ENCODE peak calls at places on chromosome 15, in seven cellular contexts. I is psoas muscle; F is tibial artery; Z is GM12878; J is pancreas; R is naive thymus-derived CD4-positive, alpha-beta T cell; K is K562. H is an unnamed sample.

GRCh38 chr15:73851679-73852078 is 21.7 kb upstream of the TBC1D21 start:
- DNase-seq in I (no peak), F (no peak), Z (no peak), J (peak; percentile 53), R (peak; percentile 22), K (peak; percentile 70), H (peak; percentile 72)

GRCh38 chr15:74625693-74626092 is 10.1 kb downstream of the CLK3 start:
- DNase-seq in I (no peak), F (no peak), Z (no peak), J (no peak), R (no peak), K (no peak), H (no peak)

GRCh38 chr15:57213783-57214366 is 162.4 kb upstream of the CGNL1 start:
- DNase-seq in I (no peak), F (no peak), Z (no peak), J (no peak), R (peak; percentile 25), K (peak; percentile 46), H (no peak)

GRCh38 chr15:50181983-50182232 is at the start of gene SLC27A2:
- DNase-seq in I (no peak), F (no peak), Z (no peak), J (peak; percentile 71), R (peak; percentile 31), K (peak; percentile 75), H (no peak)

GRCh38 chr15:65869954-65870871 is 922 bp downstream of the RAB11A start:
- DNase-seq in I (peak; percentile 19), F (peak; percentile 33), Z (no peak), J (peak; percentile 50), R (peak; percentile 18), K (peak; percentile 74), H (peak; percentile 29)

GRCh38 chr15:62506217-62506805 is 341.2 kb upstream of the C2CD4B start:
- DNase-seq in I (no peak), F (no peak), Z (no peak), J (no peak), R (no peak), K (no peak), H (no peak)

GRCh38 chr15:100531823-100532222 is 3.1 kb upstream of the CERS3 start:
- DNase-seq in I (no peak), F (no peak), Z (no peak), J (no peak), R (no peak), K (no peak), H (no peak)

GRCh38 chr15:61141497-61142125 is 87.5 kb downstream of the RORA start:
- DNase-seq in I (no peak), F (no peak), Z (no peak), J (no peak), R (no peak), K (no peak), H (no peak)

GRCh38 chr15:100778831-100779288 is 100.8 kb upstream of the ALDH1A3 start:
- DNase-seq in I (no peak), F (peak; percentile 5), Z (no peak), J (no peak), R (no peak), K (no peak), H (no peak)

GRCh38 chr15:79380755-79381499 is 51.2 kb upstream of the MINAR1 start:
- DNase-seq in I (peak; percentile 69), F (peak; percentile 88), Z (peak; percentile 15), J (peak; percentile 76), R (peak; percentile 62), K (peak; percentile 79), H (peak; percentile 74)

GRCh38 chr15:68387288-68388143 is 44.4 kb downstream of the ITGA11 start:
- DNase-seq in I (no peak), F (no peak), Z (no peak), J (no peak), R (no peak), K (no peak), H (no peak)

GRCh38 chr15:49308686-49309085 is 114.4 kb upstream of the FGF7 start:
- DNase-seq in I (no peak), F (no peak), Z (no peak), J (no peak), R (no peak), K (no peak), H (no peak)

GRCh38 chr15:78299302-78300102 is at the start of gene SKIC8:
- DNase-seq in I (peak; percentile 92), F (peak; percentile 88), Z (peak; percentile 71), J (peak; percentile 95), R (peak; percentile 91), K (peak; percentile 97), H (peak; percentile 94)

GRCh38 chr15:65896231-65896630 is 26.9 kb downstream of the RAB11A start:
- DNase-seq in I (no peak), F (no peak), Z (no peak), J (no peak), R (no peak), K (no peak), H (no peak)

GRCh38 chr15:87154771-87155170 is 1075.1 kb downstream of the AGBL1 start:
- DNase-seq in I (no peak), F (no peak), Z (no peak), J (no peak), R (no peak), K (no peak), H (no peak)

GRCh38 chr15:31405200-31405929 is 78.7 kb downstream of the KLF13 start:
- DNase-seq in I (no peak), F (no peak), Z (no peak), J (no peak), R (no peak), K (no peak), H (peak; percentile 75)

GRCh38 chr15:78290222-78290621 is 9.2 kb downstream of the SKIC8 start:
- DNase-seq in I (no peak), F (no peak), Z (no peak), J (no peak), R (no peak), K (no peak), H (no peak)

GRCh38 chr15:89665449-89666146 is 10.3 kb upstream of the KIF7 start:
- DNase-seq in I (peak; percentile 74), F (no peak), Z (no peak), J (peak; percentile 54), R (no peak), K (no peak), H (no peak)

GRCh38 chr15:89395996-89396395 is 61.4 kb upstream of the POLG start:
- DNase-seq in I (no peak), F (no peak), Z (no peak), J (no peak), R (no peak), K (no peak), H (no peak)

GRCh38 chr15:90529369-90530249 is at the start of gene CRTC3:
- DNase-seq in I (peak; percentile 60), F (peak; percentile 43), Z (no peak), J (peak; percentile 61), R (peak; percentile 66), K (peak; percentile 64), H (peak; percentile 53)

GRCh38 chr15:49901867-49902775 is 216.9 kb downstream of the ATP8B4 start:
- DNase-seq in I (no peak), F (no peak), Z (no peak), J (no peak), R (no peak), K (no peak), H (no peak)

GRCh38 chr15:68106656-68107055 is 52.5 kb downstream of the PIAS1 start:
- DNase-seq in I (no peak), F (no peak), Z (no peak), J (no peak), R (no peak), K (no peak), H (no peak)

GRCh38 chr15:85464471-85464870 is 84.1 kb downstream of the AKAP13 start:
- DNase-seq in I (no peak), F (no peak), Z (no peak), J (no peak), R (no peak), K (no peak), H (no peak)

GRCh38 chr15:66907826-66908502 is 157.4 kb upstream of the SMAD3 start:
- DNase-seq in I (peak; percentile 36), F (peak; percentile 73), Z (peak; percentile 39), J (no peak), R (no peak), K (no peak), H (no peak)

GRCh38 chr15:33315044-33315443 is 4.3 kb downstream of the RYR3 start:
- DNase-seq in I (no peak), F (no peak), Z (no peak), J (no peak), R (no peak), K (no peak), H (no peak)

GRCh38 chr15:41813426-41813825 is 14.5 kb upstream of the JMJD7 start:
- DNase-seq in I (no peak), F (no peak), Z (no peak), J (no peak), R (no peak), K (no peak), H (no peak)
- H3K36me3 ChIP-seq in I (peaks cover 3% of the 10 kb centered on the region), F (peaks cover 68% of the 10 kb centered on the region), Z (no peaks in the 10 kb centered on the region), J (peaks cover 16% of the 10 kb centered on the region), R (no peaks in the 10 kb centered on the region), K (peaks cover 4% of the 10 kb centered on the region), H (peaks cover 52% of the 10 kb centered on the region)

DNA sequence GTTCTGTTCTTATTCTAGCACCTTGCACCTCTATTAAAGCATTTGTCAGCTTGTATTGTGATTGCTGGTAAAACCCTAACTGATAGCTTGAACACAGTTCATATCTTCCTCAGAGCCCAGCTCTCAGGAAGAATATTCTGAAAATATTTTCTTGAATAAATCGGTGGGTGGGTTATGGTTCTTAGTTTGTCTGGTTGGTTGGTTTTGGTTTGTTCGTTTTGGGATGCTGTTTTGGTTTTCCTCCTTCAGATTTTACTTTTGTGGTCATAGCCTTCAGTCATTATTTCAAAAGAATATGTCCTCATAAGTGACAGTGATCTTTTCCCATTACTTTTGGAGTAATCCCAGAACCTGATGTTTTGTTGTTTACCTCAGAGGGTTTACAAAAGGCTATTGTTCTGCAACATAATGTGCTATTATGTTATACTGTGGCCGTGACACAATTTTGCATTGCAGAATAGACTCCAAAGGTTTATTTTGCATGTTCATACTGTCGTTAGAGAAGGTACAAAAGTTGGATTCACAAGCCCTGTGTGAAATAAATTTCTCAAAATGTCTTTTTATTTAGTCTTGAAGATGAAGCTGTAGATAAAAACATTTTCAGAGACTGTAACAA is 2.7 kb upstream of the TMEM87A start:
- DNase-seq in I (no peak), F (no peak), Z (no peak), J (no peak), R (no peak), K (peak; percentile 14), H (no peak)
- H3K4me3 ChIP-seq in I (peak overlapping the region; percentile 73), F (peak overlapping the region; percentile 67), Z (peak overlapping the region; percentile 85), J (no peak overlapping the region), R (no peak overlapping the region), K (peak overlapping the region; percentile 64), H (no peak overlapping the region)

GRCh38 chr15:34883042-34883441 is 86.5 kb downstream of the AQR start:
- DNase-seq in I (no peak), F (no peak), Z (no peak), J (no peak), R (no peak), K (no peak), H (no peak)

GRCh38 chr15:34876640-34877039 is 81.3 kb upstream of the ACTC1 start:
- DNase-seq in I (no peak), F (no peak), Z (no peak), J (no peak), R (no peak), K (no peak), H (no peak)

GRCh38 chr15:34883633-34884032 is 85.9 kb downstream of the AQR start:
- DNase-seq in I (no peak), F (no peak), Z (no peak), J (no peak), R (no peak), K (no peak), H (no peak)

GRCh38 chr15:34879112-34879511 is 83.8 kb upstream of the ACTC1 start:
- DNase-seq in I (no peak), F (no peak), Z (no peak), J (no peak), R (no peak), K (peak; percentile 7), H (no peak)
- H3K36me3 ChIP-seq in I (no peaks in the 10 kb centered on the region), F (peaks cover 57% of the 10 kb centered on the region), Z (peaks cover 25% of the 10 kb centered on the region), J (peaks cover 29% of the 10 kb centered on the region), R (peaks cover 6% of the 10 kb centered on the region), K (peaks cover 74% of the 10 kb centered on the region), H (peaks cover 53% of the 10 kb centered on the region)

GRCh38 chr15:38904298-38904697 is 339.7 kb upstream of the RASGRP1 start:
- DNase-seq in I (no peak), F (no peak), Z (no peak), J (no peak), R (no peak), K (no peak), H (no peak)
- H3K4me3 ChIP-seq in I (no peak overlapping the region), F (no peak overlapping the region), Z (no peak overlapping the region), J (no peak overlapping the region), R (no peak overlapping the region), K (no peak overlapping the region), H (no peak overlapping the region)